ENCODE peak calls at places on chromosomes 7 and 10, in four cellular contexts. N is spleen, G is Karpas-422, L is SJSA1. S is an unnamed sample. For H3K4me1, the result is how much of the 10 kb centered on the place peaks cover.

GRCh38 chr7:91082038-91082437 is 182.2 kb upstream of the FZD1 start:
- DNase-seq in N (no peak), G (no peak), L (no peak), S (no peak)

GRCh38 chr10:122853665-122854313 is 8.1 kb upstream of the CUZD1 start:
- DNase-seq in N (no peak), G (no peak), L (no peak), S (no peak)

GRCh38 chr7:32316831-32317230 is 173.3 kb downstream of the LSM5 start:
- DNase-seq in N (no peak), G (no peak), L (no peak), S (no peak)

GRCh38 chr10:132548869-132549268 is 11.3 kb downstream of the INPP5A start:
- DNase-seq in N (peak), G (no peak), L (no peak), S (no peak)

GRCh38 chr10:125152646-125153368 is 7.6 kb downstream of the CTBP2 start:
- DNase-seq in N (no peak), G (no peak), L (no peak), S (no peak)

GRCh38 chr10:29698766-29699490 is 64.2 kb upstream of the SVIL start:
- DNase-seq in N (no peak), G (no peak), L (no peak), S (no peak)

GRCh38 chr10:8435186-8436055 is 380.9 kb downstream of the GATA3 start:
- DNase-seq in N (no peak), G (no peak), L (no peak), S (no peak)

GRCh38 chr10:86301431-86301830 is 65.2 kb downstream of the GRID1 start:
- DNase-seq in N (peak), G (no peak), L (peak), S (peak)

GRCh38 chr10:14071956-14072355 is 258.8 kb downstream of the FRMD4A start:
- DNase-seq in N (no peak), G (no peak), L (no peak), S (no peak)

GRCh38 chr7:10913457-10913856 is 60.2 kb upstream of the PHF14 start:
- DNase-seq in N (no peak), G (peak), L (no peak), S (no peak)

GRCh38 chr10:14553434-14553833 is 221.3 kb downstream of the FAM107B start:
- DNase-seq in N (no peak), G (no peak), L (no peak), S (no peak)

GRCh38 chr10:57769298-57769697 is 498.4 kb downstream of the IPMK start:
- DNase-seq in N (no peak), G (no peak), L (no peak), S (no peak)

GRCh38 chr10:128875955-128876354 is 591.1 kb upstream of the MGMT start:
- DNase-seq in N (no peak), G (no peak), L (peak), S (no peak)

GRCh38 chr10:124697837-124698559 is 46.2 kb downstream of the FAM53B start:
- DNase-seq in N (peak), G (no peak), L (no peak), S (no peak)

GRCh38 chr10:110005716-110006115 is 2.1 kb upstream of the ADD3 start:
- DNase-seq in N (no peak), G (no peak), L (peak), S (no peak)

GRCh38 chr10:31768467-31768866 is 160.2 kb downstream of the ARHGAP12 start:
- DNase-seq in N (no peak), G (no peak), L (no peak), S (no peak)

GRCh38 chr10:25047902-25048301 is 31.5 kb downstream of the THNSL1 start:
- DNase-seq in N (no peak), G (no peak), L (no peak), S (no peak)

GRCh38 chr10:71532878-71533277 is 136.2 kb downstream of the CDH23 start:
- DNase-seq in N (no peak), G (no peak), L (no peak), S (no peak)

GRCh38 chr7:2621061-2621828 is 10.5 kb upstream of the TTYH3 start:
- DNase-seq in N (peak), G (no peak), L (no peak), S (peak)

DNA sequence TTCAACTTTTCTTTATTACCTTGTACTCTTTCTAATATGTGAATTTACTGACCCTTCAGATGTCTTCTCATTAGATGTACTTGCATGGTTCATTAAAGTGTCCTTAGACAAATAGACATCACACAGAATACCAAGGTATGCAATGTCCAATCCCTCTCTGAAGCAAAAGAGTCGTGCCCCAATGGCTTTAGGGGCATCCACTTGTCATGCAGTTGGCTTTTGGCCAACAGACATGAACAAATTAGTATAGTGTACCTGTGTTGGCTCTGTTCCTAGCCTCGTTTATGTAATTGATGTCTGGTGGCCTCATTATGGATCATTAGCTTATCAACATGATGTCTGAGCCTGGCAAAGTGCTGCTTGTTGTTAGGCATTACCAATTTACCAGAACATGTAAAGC is 44.4 kb upstream of the FOXP2 start:
- DNase-seq in N (no peak), G (no peak), L (no peak), S (no peak)
- H3K4me1 ChIP-seq in N (under half), G (under half), L (under half), S (under half)

GRCh38 chr7:76325811-76326210 is 23.3 kb downstream of the HSPB1 start:
- DNase-seq in N (no peak), G (no peak), L (no peak), S (no peak)
- H3K4me1 ChIP-seq in N (under half), G (under half), L (under half), S (under half)

GRCh38 chr7:35498416-35498815 is 196.5 kb downstream of the HERPUD2 start:
- DNase-seq in N (no peak), G (no peak), L (no peak), S (no peak)
- H3K4me1 ChIP-seq in N (under half), G (under half), L (under half), S (under half)

GRCh38 chr10:91816986-91817385 is 18.8 kb downstream of the TNKS2 start:
- DNase-seq in N (no peak), G (no peak), L (no peak), S (no peak)
- H3K4me1 ChIP-seq in N (under half), G (under half), L (under half), S (under half)

GRCh38 chr10:63157845-63158624 is 24.9 kb downstream of the NRBF2 start:
- DNase-seq in N (no peak), G (peak), L (peak), S (no peak)
- H3K4me1 ChIP-seq in N (under half), G (under half), L (under half), S (under half)

GRCh38 chr7:116781584-116781983 is 80.8 kb upstream of the CAPZA2 start:
- DNase-seq in N (no peak), G (no peak), L (no peak), S (no peak)
- H3K4me1 ChIP-seq in N (under half), G (under half), L (under half), S (under half)

DNA sequence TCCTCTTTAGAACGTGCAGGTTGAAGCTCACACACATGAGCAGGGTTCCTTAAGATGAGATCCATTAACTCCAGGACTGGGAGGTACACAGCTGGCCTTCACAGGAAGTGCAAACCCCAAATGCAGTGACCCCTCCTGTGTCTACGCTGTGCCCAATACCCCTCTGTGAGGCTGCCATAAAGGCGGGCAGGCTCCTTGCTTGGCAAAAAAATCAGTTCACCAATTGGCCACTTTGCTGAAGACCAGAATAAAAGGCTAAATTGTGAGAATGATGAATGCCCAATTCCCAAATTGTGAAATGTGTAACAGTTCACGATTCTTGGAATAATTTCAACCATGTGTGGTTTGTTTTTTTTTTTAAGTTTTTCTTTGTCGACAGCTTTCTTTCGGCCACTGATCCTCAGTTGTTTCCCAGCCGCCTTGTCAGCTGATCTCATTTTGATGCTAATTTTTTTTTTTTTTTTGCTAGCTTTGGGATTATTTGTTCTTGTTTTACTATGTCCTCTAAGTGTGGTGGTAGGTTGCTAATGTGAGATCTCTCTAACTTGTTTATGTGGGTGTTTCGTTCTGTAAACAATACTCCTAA is 101.9 kb upstream of the PRSS58 start:
- DNase-seq in N (no peak), G (no peak), L (no peak), S (no peak)
- H3K4me1 ChIP-seq in N (under half), G (under half), L (under half), S (under half)

GRCh38 chr10:33284945-33285344 is 49.5 kb downstream of the NRP1 start:
- DNase-seq in N (no peak), G (no peak), L (no peak), S (no peak)
- H3K4me1 ChIP-seq in N (under half), G (under half), L (under half), S (under half)

GRCh38 chr10:67925449-67926005 is 41.1 kb downstream of the SIRT1 start:
- DNase-seq in N (no peak), G (no peak), L (no peak), S (no peak)

GRCh38 chr10:67924136-67924535 is 39.7 kb downstream of the SIRT1 start:
- DNase-seq in N (no peak), G (no peak), L (no peak), S (no peak)

GRCh38 chr10:67921065-67921464 is 36.6 kb downstream of the SIRT1 start:
- DNase-seq in N (no peak), G (no peak), L (no peak), S (no peak)

GRCh38 chr10:67923551-67923950 is 39.1 kb downstream of the SIRT1 start:
- DNase-seq in N (no peak), G (no peak), L (no peak), S (no peak)

DNA sequence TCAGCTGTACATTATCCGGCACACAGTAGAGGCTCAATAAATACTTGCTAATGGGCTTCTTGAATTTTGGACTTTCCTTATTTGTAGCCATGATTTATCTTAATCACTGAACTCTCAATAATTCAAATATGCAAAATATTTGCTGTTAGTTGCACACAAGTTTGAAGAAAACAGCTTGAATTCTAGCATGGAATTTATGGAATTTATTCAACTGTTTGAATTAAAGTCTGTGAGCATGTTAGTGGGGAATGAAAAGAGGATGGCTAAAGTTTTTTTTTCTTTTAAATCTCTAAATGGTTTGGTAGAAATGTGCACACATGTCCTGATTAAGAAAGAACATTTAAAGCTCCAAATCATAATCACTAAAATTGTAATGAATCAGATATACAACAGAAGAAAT is 42.5 kb downstream of the SIRT1 start:
- DNase-seq in N (no peak), G (no peak), L (no peak), S (no peak)
- H3K4me1 ChIP-seq in N (under half), G (under half), L (under half), S (under half)

DNA sequence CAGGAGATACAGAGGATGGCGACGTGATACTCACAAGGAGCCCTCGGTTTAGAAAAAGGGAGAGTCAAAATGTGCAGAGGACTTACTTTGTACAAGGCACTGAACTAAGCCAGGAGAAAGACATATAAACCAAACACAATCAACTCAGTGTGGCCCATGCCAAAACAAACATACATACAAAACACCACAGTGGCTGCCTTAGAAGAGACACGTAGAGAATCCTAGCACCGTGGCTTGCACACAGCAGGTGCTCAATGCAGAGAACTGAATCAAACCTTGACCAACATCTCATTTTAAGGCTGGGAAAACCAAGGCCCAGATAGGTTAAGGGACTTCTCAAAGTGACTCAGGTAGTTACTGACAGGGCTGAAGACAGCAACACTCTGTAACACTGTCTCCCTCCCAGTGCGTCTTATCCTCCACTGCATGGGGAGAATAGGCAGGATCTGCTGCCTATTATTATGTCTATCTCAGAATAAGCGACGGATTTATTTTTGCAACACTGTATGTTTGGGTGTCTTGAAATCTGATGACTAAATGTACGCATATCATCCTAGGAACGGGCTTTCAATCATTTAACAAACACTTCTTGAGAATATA is 11.0 kb downstream of the SORBS1 start:
- DNase-seq in N (no peak), G (no peak), L (no peak), S (no peak)
- H3K4me1 ChIP-seq in N (under half), G (under half), L (under half), S (under half)